ENCODE peak calls at places on chromosomes 7 and 10, in eight cellular contexts. U, A, K, V, B, W, T and C are unnamed samples.

GRCh38 chr7:101174322-101174854 is 5.7 kb downstream of the NAT16 start:
- DNase-seq in K (no peak), W (no peak), T (no peak), B (no peak), V (no peak), A (no peak), U (no peak), C (no peak)

GRCh38 chr7:41709621-41710020 is 6.7 kb upstream of the INHBA start:
- DNase-seq in T (peak; percentile 89), W (no peak), A (no peak), V (no peak), B (peak; percentile 99), U (no peak), K (peak; percentile 97), C (no peak)

GRCh38 chr7:45000096-45001032 is at the start of gene CCM2:
- DNase-seq in B (peak; percentile 71), V (peak; percentile 63), K (peak; percentile 43), T (no peak), A (no peak), U (no peak), W (peak; percentile 46), C (peak; percentile 61)

GRCh38 chr7:121020243-121020642 is 31.7 kb downstream of the CPED1 start:
- DNase-seq in W (no peak), A (no peak), K (peak; percentile 76), U (no peak), B (peak; percentile 77), V (no peak), T (no peak), C (no peak)

GRCh38 chr7:34371922-34372321 is 286.1 kb upstream of the NPSR1 start:
- DNase-seq in U (no peak), W (no peak), B (no peak), A (no peak), T (no peak), K (no peak), V (no peak), C (no peak)

GRCh38 chr7:113170591-113170990 is 52.2 kb upstream of the SMIM30 start:
- DNase-seq in V (no peak), K (no peak), A (no peak), B (no peak), T (no peak), U (no peak), W (no peak), C (no peak)

GRCh38 chr10:14086596-14086995 is 244.1 kb downstream of the FRMD4A start:
- DNase-seq in U (no peak), K (peak; percentile 37), A (no peak), V (no peak), B (no peak), W (no peak), T (no peak), C (no peak)

GRCh38 chr10:7378602-7379403 is 32.0 kb downstream of the SFMBT2 start:
- DNase-seq in U (no peak), A (no peak), K (no peak), V (no peak), B (no peak), W (no peak), T (no peak), C (no peak)

GRCh38 chr7:16278167-16278787 is 143.1 kb downstream of the CRPPA start:
- DNase-seq in B (no peak), W (no peak), K (peak; percentile 1), T (no peak), A (no peak), V (no peak), U (no peak), C (no peak)

GRCh38 chr10:58513189-58514101 is 773 bp downstream of the BICC1 start:
- DNase-seq in A (no peak), K (peak; percentile 88), W (peak; percentile 18), T (no peak), U (peak; percentile 56), B (peak; percentile 70), V (peak; percentile 81), C (peak; percentile 96)